ENCODE peak calls at places on chromosomes 4 and X, in six cellular contexts. X, K, E, V, J and D are unnamed samples.
A peak's percentile ranks its signal among the peaks of the same experiment; 100 is the strongest.

GRCh38 chrX:139828037-139828436 is 104.8 kb downstream of the ATP11C start:
- DNase-seq in X (peak; percentile 2), K (no peak), E (no peak), V (no peak), J (no peak), D (no peak)

GRCh38 chr4:140296871-140297570 is 76.4 kb upstream of the SCOC start:
- DNase-seq in X (no peak), K (no peak), E (no peak), V (no peak), J (no peak), D (no peak)

GRCh38 chrX:123851010-123851409 is 8.8 kb upstream of the XIAP start:
- DNase-seq in X (no peak), K (no peak), E (no peak), V (no peak), J (no peak), D (no peak)

GRCh38 chr4:4410271-4410670 is 23.4 kb downstream of the NSG1 start:
- DNase-seq in X (no peak), K (no peak), E (no peak), V (no peak), J (no peak), D (no peak)

GRCh38 chr4:1406946-1407656 is 859 bp upstream of the NKX1-1 start:
- DNase-seq in X (no peak), K (no peak), E (no peak), V (no peak), J (no peak), D (no peak)

GRCh38 chr4:153115322-153116100 is 88.7 kb upstream of the TRIM2 start:
- DNase-seq in X (peak; percentile 69), K (peak; percentile 80), E (no peak), V (peak; percentile 76), J (peak; percentile 40), D (peak; percentile 31)

GRCh38 chr4:2923141-2923551 is 40.1 kb downstream of the NOP14 start:
- DNase-seq in X (no peak), K (no peak), E (no peak), V (no peak), J (no peak), D (no peak)

GRCh38 chr4:105241456-105241855 is 94.8 kb downstream of the TET2 start:
- DNase-seq in X (no peak), K (no peak), E (no peak), V (no peak), J (no peak), D (no peak)

GRCh38 chr4:76373919-76374552 is 46.9 kb downstream of the CCDC158 start:
- DNase-seq in X (peak; percentile 3), K (peak; percentile 63), E (no peak), V (no peak), J (no peak), D (no peak)

GRCh38 chrX:120739300-120739699 is 109.4 kb upstream of the C1GALT1C1 start:
- DNase-seq in X (no peak), K (no peak), E (no peak), V (no peak), J (no peak), D (no peak)

GRCh38 chrX:42219231-42219630 is 295.9 kb upstream of the CASK start:
- DNase-seq in X (no peak), K (no peak), E (no peak), V (no peak), J (no peak), D (no peak)

GRCh38 chrX:68807818-68808217 is 21.0 kb upstream of the EFNB1 start:
- DNase-seq in X (peak; percentile 48), K (peak; percentile 25), E (no peak), V (no peak), J (no peak), D (no peak)

GRCh38 chr4:48968814-48969213 is 17.3 kb upstream of the CWH43 start:
- DNase-seq in X (no peak), K (peak; percentile 91), E (no peak), V (no peak), J (no peak), D (no peak)

GRCh38 chr4:167930171-167930570 is 162.2 kb upstream of the ANXA10 start:
- DNase-seq in X (no peak), K (no peak), E (no peak), V (no peak), J (no peak), D (no peak)

GRCh38 chr4:77845400-77845799 is 17.2 kb upstream of the MRPL1 start:
- DNase-seq in X (no peak), K (no peak), E (no peak), V (no peak), J (no peak), D (no peak)

DNA sequence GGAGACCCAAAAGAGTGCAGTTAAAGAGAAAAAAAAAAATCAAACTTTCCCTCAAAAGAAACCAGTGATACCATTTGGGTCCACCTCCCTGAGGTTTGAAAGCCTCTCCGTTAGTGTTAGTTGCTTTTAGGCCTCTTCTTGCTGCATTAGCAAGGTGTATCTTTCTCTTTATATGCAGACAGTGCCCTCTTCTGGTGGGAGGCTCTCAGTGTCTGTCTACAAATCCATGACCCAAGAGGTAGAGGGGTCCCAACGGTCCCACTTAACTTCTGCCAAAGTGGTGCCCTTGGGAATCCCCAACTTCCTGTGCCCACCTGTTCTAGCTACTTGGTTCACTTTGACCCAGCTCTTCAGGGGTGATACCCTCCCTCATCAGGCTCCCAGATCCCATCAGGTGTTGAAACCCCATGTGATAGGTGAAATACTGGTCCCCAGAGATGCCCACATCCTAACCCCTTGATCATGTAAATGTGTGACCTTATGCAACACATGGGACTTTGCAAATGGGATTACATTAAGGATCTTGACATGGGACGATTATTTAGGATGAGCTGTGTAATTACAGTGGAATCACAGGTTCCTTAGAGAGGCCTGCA is 63.7 kb upstream of the CD99 start:
- DNase-seq in X (peak; percentile 74), K (peak; percentile 46), E (no peak), V (peak; percentile 57), J (peak; percentile 19), D (no peak)
- TF ChIP-seq CTCF in X (peak; percentile 65), K (peak; percentile 57), E (peak; percentile 46), V (peak; percentile 43), J (peak; percentile 79), D (no peak)

GRCh38 chr4:150078996-150079581 is 844 bp downstream of the DCLK2 start:
- DNase-seq in X (peak; percentile 69), K (peak; percentile 44), E (peak; percentile 20), V (no peak), J (peak; percentile 48), D (peak; percentile 50)
- TF ChIP-seq CTCF in X (peak; percentile 10), K (no peak), E (no peak), V (no peak), J (no peak), D (no peak)

GRCh38 chr4:38831653-38832052 is 25.0 kb downstream of the TLR6 start:
- DNase-seq in X (no peak), K (no peak), E (no peak), V (no peak), J (no peak), D (no peak)

GRCh38 chr4:38829237-38829636 is 24.6 kb upstream of the TLR1 start:
- DNase-seq in X (no peak), K (no peak), E (no peak), V (no peak), J (no peak), D (no peak)

GRCh38 chr4:38832206-38832605 is 24.4 kb downstream of the TLR6 start:
- DNase-seq in X (no peak), K (no peak), E (no peak), V (no peak), J (no peak), D (no peak)

GRCh38 chr4:38834570-38834969 is 22.0 kb downstream of the TLR6 start:
- DNase-seq in X (no peak), K (no peak), E (no peak), V (no peak), J (no peak), D (no peak)

GRCh38 chr4:38832624-38833528 is 23.7 kb downstream of the TLR6 start:
- DNase-seq in X (no peak), K (no peak), E (no peak), V (no peak), J (no peak), D (no peak)
- TF ChIP-seq CTCF in X (no peak), K (peak; percentile 30), E (no peak), V (no peak), J (peak; percentile 29), D (no peak)

GRCh38 chr4:41359069-41359769 is 102.5 kb downstream of the UCHL1 start:
- DNase-seq in X (peak; percentile 84), K (no peak), E (no peak), V (no peak), J (peak; percentile 6), D (no peak)
- TF ChIP-seq CTCF in X (no peak), K (no peak), E (no peak), V (no peak), J (no peak), D (no peak)

DNA sequence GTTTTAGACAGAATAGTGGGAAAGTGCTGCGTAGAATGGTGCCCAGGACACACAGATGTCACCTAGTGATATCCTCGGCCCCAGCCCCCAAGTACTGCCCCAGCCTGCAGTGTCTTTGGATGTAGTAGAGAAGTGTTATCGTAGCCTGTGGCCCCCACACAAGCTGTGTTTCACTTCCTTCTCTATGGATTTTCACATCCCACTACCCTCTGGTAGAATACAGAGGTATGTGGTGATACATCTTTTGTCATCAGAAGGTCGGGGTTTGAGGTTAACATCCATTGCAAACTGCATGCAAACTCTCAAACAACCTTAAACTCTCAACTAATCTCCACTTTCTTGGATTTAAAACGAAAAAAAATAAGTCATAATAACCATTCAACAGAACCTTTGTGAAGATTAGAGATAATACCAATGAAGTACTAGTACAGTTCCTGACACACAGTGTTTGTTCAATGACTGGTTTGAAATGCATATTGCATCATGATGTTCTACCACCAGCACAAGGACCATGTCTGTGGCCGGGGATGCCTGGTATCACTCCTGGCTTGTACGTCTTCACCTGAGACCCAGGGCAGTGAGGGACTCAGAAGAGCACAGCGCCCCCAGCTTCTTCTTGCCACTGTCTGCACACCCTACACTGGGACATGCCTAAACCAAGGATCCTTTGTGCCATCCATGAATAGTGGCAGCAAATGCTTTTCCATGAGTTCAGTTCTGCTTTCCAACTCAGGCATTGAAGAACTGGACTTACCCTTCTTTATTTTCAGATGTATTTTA is 267.3 kb downstream of the DCTD start:
- DNase-seq in X (no peak), K (no peak), E (no peak), V (no peak), J (no peak), D (no peak)
- TF ChIP-seq CTCF in X (no peak), K (no peak), E (no peak), V (no peak), J (no peak), D (no peak)